ENCODE peak calls at places on chromosomes 12 and 14, in seven cellular contexts. I is osteocyte, U is lower leg skin, N is nephron progenitor cell, F is RWPE1, J is activated B cell treated with CpG ODN at 0.5 μM for 24 hours, Q is lower lobe of right lung. S is an unnamed sample.

GRCh38 chr14:72892879-72893635 is 844 bp downstream of the DPF3 start:
- DNase-seq in I (no peak), U (no peak), N (peak), F (peak), J (peak), Q (peak), S (peak)

GRCh38 chr12:109760930-109761630 is 47.5 kb downstream of the FAM222A start:
- DNase-seq in I (no peak), U (no peak), N (no peak), F (no peak), J (peak), Q (peak), S (peak)

GRCh38 chr12:124254126-124254525 is 40.8 kb upstream of the RFLNA start:
- DNase-seq in I (no peak), U (no peak), N (no peak), F (no peak), J (no peak), Q (no peak), S (no peak)

GRCh38 chr14:94906991-94907587 is 137.2 kb upstream of the GSC start:
- DNase-seq in I (no peak), U (no peak), N (no peak), F (no peak), J (no peak), Q (no peak), S (no peak)

GRCh38 chr14:37203423-37203822 is 5.7 kb downstream of the MIPOL1 start:
- DNase-seq in I (no peak), U (no peak), N (no peak), F (no peak), J (no peak), Q (no peak), S (no peak)

GRCh38 chr12:95124106-95124505 is 50.7 kb upstream of the NR2C1 start:
- DNase-seq in I (no peak), U (no peak), N (no peak), F (no peak), J (no peak), Q (peak), S (no peak)

GRCh38 chr12:57225680-57226190 is 3.8 kb upstream of the SHMT2 start:
- DNase-seq in I (no peak), U (no peak), N (no peak), F (no peak), J (no peak), Q (no peak), S (no peak)

GRCh38 chr14:66476964-66477363 is 9.2 kb upstream of the CCDC196 start:
- DNase-seq in I (no peak), U (no peak), N (no peak), F (peak), J (no peak), Q (no peak), S (no peak)

GRCh38 chr12:116266220-116266619 is 11.3 kb downstream of the MED13L start:
- DNase-seq in I (no peak), U (no peak), N (no peak), F (no peak), J (no peak), Q (no peak), S (no peak)

GRCh38 chr14:78007160-78007559 is 163.0 kb upstream of the NRXN3 start:
- DNase-seq in I (no peak), U (no peak), N (no peak), F (no peak), J (no peak), Q (no peak), S (no peak)

GRCh38 chr12:107448198-107448597 is 237.4 kb upstream of the PWP1 start:
- DNase-seq in I (no peak), U (no peak), N (peak), F (no peak), J (no peak), Q (no peak), S (no peak)

GRCh38 chr14:94388027-94388895 is at the start of gene SERPINA1:
- DNase-seq in I (no peak), U (no peak), N (no peak), F (peak), J (no peak), Q (peak), S (no peak)

GRCh38 chr14:81594012-81594411 is 60.4 kb upstream of the SEL1L start:
- DNase-seq in I (no peak), U (no peak), N (no peak), F (no peak), J (no peak), Q (no peak), S (no peak)

GRCh38 chr14:93008381-93008780 is 85.4 kb downstream of the CHGA start:
- DNase-seq in I (no peak), U (no peak), N (no peak), F (no peak), J (no peak), Q (no peak), S (no peak)

GRCh38 chr12:107903377-107904061 is 129.0 kb downstream of the ASCL4 start:
- DNase-seq in I (no peak), U (peak), N (peak), F (peak), J (peak), Q (peak), S (peak)

GRCh38 chr12:53005215-53005985 is 856 bp upstream of the EIF4B start:
- DNase-seq in I (no peak), U (peak), N (peak), F (no peak), J (no peak), Q (peak), S (no peak)

GRCh38 chr14:59314953-59315599 is 126.6 kb downstream of the DAAM1 start:
- DNase-seq in I (no peak), U (no peak), N (no peak), F (no peak), J (no peak), Q (no peak), S (no peak)

GRCh38 chr14:104390941-104391901 is 188.3 kb upstream of the C14orf180 start:
- DNase-seq in I (peak), U (no peak), N (peak), F (no peak), J (no peak), Q (no peak), S (peak)

GRCh38 chr12:67068204-67068731 is 200.9 kb upstream of the CAND1 start:
- DNase-seq in I (no peak), U (no peak), N (peak), F (no peak), J (no peak), Q (no peak), S (no peak)

GRCh38 chr12:108854453-108855283 is 2.7 kb downstream of the SSH1 start:
- DNase-seq in I (no peak), U (no peak), N (no peak), F (peak), J (no peak), Q (no peak), S (no peak)

GRCh38 chr14:43540948-43541347 is 966.1 kb downstream of the FSCB start:
- DNase-seq in I (no peak), U (no peak), N (peak), F (no peak), J (no peak), Q (no peak), S (no peak)

GRCh38 chr14:58899317-58899713 is 261.6 kb downstream of the DACT1 start:
- DNase-seq in I (no peak), U (no peak), N (no peak), F (no peak), J (no peak), Q (no peak), S (no peak)

GRCh38 chr12:10182662-10183061 is 3.8 kb downstream of the TMEM52B start:
- DNase-seq in I (no peak), U (no peak), N (no peak), F (peak), J (no peak), Q (no peak), S (no peak)

GRCh38 chr14:95305940-95306339 is 13.8 kb downstream of the CLMN start:
- DNase-seq in I (no peak), U (no peak), N (no peak), F (no peak), J (no peak), Q (no peak), S (no peak)

GRCh38 chr12:98533723-98534251 is 18.4 kb downstream of the TMPO start:
- DNase-seq in I (no peak), U (no peak), N (no peak), F (no peak), J (no peak), Q (no peak), S (no peak)

GRCh38 chr12:118307069-118307954 is 65.4 kb downstream of the TAOK3 start:
- DNase-seq in I (no peak), U (no peak), N (no peak), F (peak), J (no peak), Q (no peak), S (no peak)

GRCh38 chr12:4118601-4119156 is 154.9 kb upstream of the CCND2 start:
- DNase-seq in I (peak), U (no peak), N (no peak), F (no peak), J (no peak), Q (no peak), S (peak)

GRCh38 chr12:124831590-124831989 is 32.1 kb downstream of the SCARB1 start:
- DNase-seq in I (no peak), U (no peak), N (no peak), F (no peak), J (no peak), Q (no peak), S (no peak)

GRCh38 chr14:96630281-96630680 is 128.1 kb downstream of the PAPOLA start:
- DNase-seq in I (peak), U (no peak), N (no peak), F (no peak), J (no peak), Q (no peak), S (no peak)

GRCh38 chr14:104086210-104086660 is 735 bp downstream of the ASPG start:
- DNase-seq in I (no peak), U (no peak), N (no peak), F (no peak), J (peak), Q (peak), S (no peak)

GRCh38 chr14:91573894-91574837 is 64.1 kb upstream of the PPP4R3A start:
- DNase-seq in I (no peak), U (peak), N (peak), F (peak), J (peak), Q (peak), S (no peak)

GRCh38 chr12:6946033-6946919 is 2.5 kb downstream of the C12orf57 start:
- DNase-seq in I (no peak), U (no peak), N (peak), F (peak), J (peak), Q (peak), S (peak)

GRCh38 chr12:6774557-6775062 is 2.3 kb downstream of the LAG3 start:
- DNase-seq in I (no peak), U (no peak), N (no peak), F (no peak), J (no peak), Q (no peak), S (no peak)

GRCh38 chr12:42862055-42862454 is 272.5 kb upstream of the PRICKLE1 start:
- DNase-seq in I (no peak), U (no peak), N (no peak), F (no peak), J (no peak), Q (no peak), S (no peak)

GRCh38 chr12:15563683-15564082 is 225.5 kb downstream of the EPS8 start:
- DNase-seq in I (no peak), U (peak), N (no peak), F (no peak), J (no peak), Q (no peak), S (no peak)

GRCh38 chr12:15556411-15556810 is 232.8 kb downstream of the EPS8 start:
- DNase-seq in I (no peak), U (no peak), N (no peak), F (no peak), J (no peak), Q (no peak), S (no peak)

GRCh38 chr12:15562263-15562662 is 226.9 kb downstream of the EPS8 start:
- DNase-seq in I (no peak), U (no peak), N (no peak), F (no peak), J (no peak), Q (no peak), S (no peak)

GRCh38 chr12:15555466-15555865 is 233.2 kb downstream of the PTPRO start:
- DNase-seq in I (no peak), U (no peak), N (no peak), F (no peak), J (no peak), Q (no peak), S (no peak)

GRCh38 chr12:15558915-15559528 is 230.2 kb downstream of the EPS8 start:
- DNase-seq in I (no peak), U (no peak), N (no peak), F (peak), J (no peak), Q (no peak), S (no peak)
- TF ChIP-seq CTCF in I (no peak), U (no peak), N (no peak), F (no peak), J (no peak), Q (no peak), S (no peak)

GRCh38 chr14:69299286-69300035 is 39.5 kb downstream of the GALNT16 start:
- DNase-seq in I (no peak), U (no peak), N (no peak), F (no peak), J (no peak), Q (no peak), S (peak)
- TF ChIP-seq CTCF in I (peak), U (no peak), N (peak), F (no peak), J (no peak), Q (no peak), S (peak)

DNA sequence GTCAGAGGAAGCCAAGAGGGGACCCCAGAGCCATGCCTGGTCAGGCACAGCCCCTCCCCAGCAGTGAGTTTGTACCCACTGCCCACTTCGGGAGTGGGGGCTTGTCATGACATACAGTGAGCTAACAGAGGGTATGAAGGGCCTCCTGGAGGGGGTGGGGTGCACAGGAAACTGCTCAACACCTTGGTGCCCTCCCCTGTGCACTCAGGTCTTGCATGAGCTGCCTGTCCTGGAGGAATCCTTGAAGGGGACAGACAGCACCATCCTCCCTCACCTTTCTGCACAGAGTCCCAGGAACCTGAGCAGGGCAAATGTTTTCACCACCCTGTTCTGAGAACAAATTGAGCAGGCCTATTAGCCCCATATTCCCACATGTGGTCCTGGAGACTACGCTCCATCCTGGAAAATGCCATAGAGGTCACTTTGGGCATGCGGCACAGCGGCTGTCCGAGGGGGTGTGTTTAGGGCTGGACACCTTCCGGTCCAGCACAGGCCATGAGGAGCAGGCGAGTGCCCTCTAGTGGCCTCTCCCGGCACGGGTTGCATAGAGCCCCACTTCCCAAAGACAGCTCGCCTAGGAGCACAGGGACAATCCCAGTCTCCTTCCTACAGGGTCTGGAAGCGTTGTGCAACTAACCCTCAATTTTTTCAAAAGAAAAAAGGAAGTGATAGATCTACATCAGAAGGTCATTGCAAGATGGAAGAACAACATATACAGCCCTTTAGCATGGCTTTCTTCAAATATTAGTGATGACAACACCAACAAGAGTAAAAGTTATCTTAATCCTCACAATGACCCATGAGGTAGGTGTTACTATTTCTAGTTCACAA is 31.9 kb upstream of the ZFP36L1 start:
- DNase-seq in I (peak), U (peak), N (peak), F (peak), J (no peak), Q (peak), S (peak)
- TF ChIP-seq CTCF in I (peak), U (no peak), N (peak), F (peak), J (no peak), Q (peak), S (peak)

DNA sequence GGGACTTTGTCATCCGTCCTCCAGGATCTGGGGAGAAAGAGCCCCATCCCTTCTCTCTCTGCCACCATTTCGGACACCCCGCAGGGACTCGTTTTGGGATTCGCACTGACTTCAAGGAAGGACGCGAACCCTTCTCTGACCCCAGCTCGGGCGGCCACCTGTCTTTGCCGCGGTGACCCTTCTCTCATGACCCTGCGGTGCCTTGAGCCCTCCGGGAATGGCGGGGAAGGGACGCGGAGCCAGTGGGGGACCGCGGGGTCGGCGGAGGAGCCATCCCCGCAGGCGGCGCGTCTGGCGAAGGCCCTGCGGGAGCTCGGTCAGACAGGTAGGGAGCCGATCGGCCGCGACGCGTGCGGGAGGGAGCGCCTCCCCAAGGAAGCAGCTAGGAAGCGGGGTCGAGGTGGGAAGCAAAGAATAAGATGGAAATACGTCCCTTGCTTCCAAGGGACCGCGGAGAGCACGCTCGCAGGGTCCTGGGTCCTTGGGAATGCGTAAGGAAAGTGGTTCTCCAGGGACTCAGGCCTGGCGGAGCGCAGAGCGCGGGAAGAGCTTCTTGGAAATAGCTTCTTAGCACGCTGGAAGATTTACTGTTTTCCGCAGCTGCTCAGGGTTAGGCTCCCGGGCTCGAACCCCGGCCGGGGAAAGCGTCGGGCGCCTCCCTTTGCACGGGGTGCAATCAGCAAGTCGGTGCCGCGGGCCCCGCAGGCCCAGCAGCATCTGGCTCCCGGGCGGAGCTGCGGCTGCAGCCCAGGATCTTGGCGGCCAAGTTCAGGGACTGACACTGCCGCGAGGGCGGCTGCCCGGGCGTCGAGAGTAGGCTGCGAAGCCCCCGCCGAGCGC is 457 bp downstream of the SOCS2 start:
- DNase-seq in I (no peak), U (no peak), N (peak), F (no peak), J (peak), Q (peak), S (no peak)
- TF ChIP-seq CTCF in I (no peak), U (no peak), N (no peak), F (no peak), J (no peak), Q (no peak), S (no peak)

DNA sequence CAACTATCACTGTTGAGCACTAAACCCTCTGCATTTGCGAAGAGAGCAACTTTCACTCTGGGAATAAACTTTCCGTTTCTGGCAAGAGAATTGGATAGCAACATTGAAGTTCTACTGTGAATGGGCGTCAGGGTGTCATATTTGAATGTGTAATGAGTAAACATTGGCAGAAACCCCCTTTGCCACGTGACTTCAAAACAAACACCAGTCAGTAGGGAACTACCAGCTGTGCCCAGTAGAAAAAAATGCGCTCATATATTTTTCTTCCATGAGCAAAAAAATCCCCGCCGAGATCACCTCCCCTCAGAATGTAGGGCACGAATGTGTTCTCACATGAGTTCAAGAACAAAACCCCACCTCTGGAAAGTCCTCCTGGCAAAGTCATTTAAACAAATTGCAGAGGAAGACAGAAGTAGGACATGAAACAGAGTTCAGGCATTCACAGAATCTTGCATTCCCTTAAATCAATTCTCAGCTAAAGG is 80.6 kb downstream of the BTG1 start:
- DNase-seq in I (no peak), U (peak), N (no peak), F (no peak), J (no peak), Q (no peak), S (no peak)
- TF ChIP-seq CTCF in I (no peak), U (no peak), N (no peak), F (no peak), J (no peak), Q (no peak), S (no peak)

GRCh38 chr12:77741974-77742517 is 88.6 kb upstream of the NAV3 start:
- DNase-seq in I (no peak), U (no peak), N (no peak), F (no peak), J (no peak), Q (no peak), S (no peak)

GRCh38 chr12:77734489-77734888 is 96.2 kb upstream of the NAV3 start:
- DNase-seq in I (no peak), U (no peak), N (no peak), F (no peak), J (no peak), Q (no peak), S (no peak)

GRCh38 chr12:77736219-77736965 is 94.3 kb upstream of the NAV3 start:
- DNase-seq in I (no peak), U (no peak), N (no peak), F (no peak), J (no peak), Q (no peak), S (no peak)
- TF ChIP-seq CTCF in I (no peak), U (no peak), N (no peak), F (no peak), J (no peak), Q (no peak), S (no peak)

GRCh38 chr12:121202407-121203355 is 7.2 kb upstream of the P2RX4 start:
- DNase-seq in I (no peak), U (no peak), N (no peak), F (no peak), J (no peak), Q (no peak), S (no peak)
- TF ChIP-seq CTCF in I (no peak), U (no peak), N (no peak), F (no peak), J (no peak), Q (no peak), S (no peak)

S was measured in type B pancreatic cell.